ENCODE peak calls at places on chromosomes 5 and 9, in four cellular contexts. F, N, B and U are unnamed samples.

GRCh38 chr5:122141751-122142150 is 12.4 kb downstream of the ZNF474 start:
- DNase-seq in F (no peak), N (no peak), B (no peak), U (no peak)

GRCh38 chr5:107764976-107765684 is 94.4 kb upstream of the EFNA5 start:
- DNase-seq in F (no peak), N (no peak), B (no peak), U (no peak)

GRCh38 chr5:174723315-174723978 is 935 bp upstream of the MSX2 start:
- DNase-seq in F (no peak), N (no peak), B (no peak), U (no peak)

GRCh38 chr9:136531904-136532798 is 13.7 kb downstream of the NOTCH1 start:
- DNase-seq in F (no peak), N (no peak), B (no peak), U (no peak)

GRCh38 chr5:157570801-157571200 is 4.8 kb downstream of the ADAM19 start:
- DNase-seq in F (no peak), N (no peak), B (no peak), U (no peak)

GRCh38 chr9:91500509-91501011 is 76.9 kb upstream of the NFIL3 start:
- DNase-seq in F (peak), N (no peak), B (peak), U (peak)

GRCh38 chr9:98774746-98775145 is 21.6 kb downstream of the ANKS6 start:
- DNase-seq in F (no peak), N (no peak), B (no peak), U (no peak)

GRCh38 chr9:113988951-113989780 is 88.9 kb downstream of the AMBP start:
- DNase-seq in F (peak), N (peak), B (peak), U (no peak)

GRCh38 chr9:68530618-68531017 is 10.1 kb downstream of the TMEM252 start:
- DNase-seq in F (no peak), N (peak), B (peak), U (peak)

GRCh38 chr5:137453476-137454080 is 45.5 kb downstream of the SPOCK1 start:
- DNase-seq in F (peak), N (no peak), B (no peak), U (peak)

GRCh38 chr9:13786131-13786530 is 506.6 kb upstream of the MPDZ start:
- DNase-seq in F (peak), N (no peak), B (no peak), U (peak)

GRCh38 chr9:133700861-133701320 is 37.3 kb downstream of the SARDH start:
- DNase-seq in F (no peak), N (no peak), B (no peak), U (no peak)

GRCh38 chr9:125511780-125512179 is 195.2 kb downstream of the MAPKAP1 start:
- DNase-seq in F (no peak), N (no peak), B (no peak), U (no peak)

GRCh38 chr5:75335952-75336624 is 932 bp upstream of the HMGCR start:
- DNase-seq in F (peak), N (no peak), B (peak), U (peak)

GRCh38 chr9:134690301-134690751 is 48.7 kb downstream of the COL5A1 start:
- DNase-seq in F (no peak), N (no peak), B (no peak), U (no peak)

DNA sequence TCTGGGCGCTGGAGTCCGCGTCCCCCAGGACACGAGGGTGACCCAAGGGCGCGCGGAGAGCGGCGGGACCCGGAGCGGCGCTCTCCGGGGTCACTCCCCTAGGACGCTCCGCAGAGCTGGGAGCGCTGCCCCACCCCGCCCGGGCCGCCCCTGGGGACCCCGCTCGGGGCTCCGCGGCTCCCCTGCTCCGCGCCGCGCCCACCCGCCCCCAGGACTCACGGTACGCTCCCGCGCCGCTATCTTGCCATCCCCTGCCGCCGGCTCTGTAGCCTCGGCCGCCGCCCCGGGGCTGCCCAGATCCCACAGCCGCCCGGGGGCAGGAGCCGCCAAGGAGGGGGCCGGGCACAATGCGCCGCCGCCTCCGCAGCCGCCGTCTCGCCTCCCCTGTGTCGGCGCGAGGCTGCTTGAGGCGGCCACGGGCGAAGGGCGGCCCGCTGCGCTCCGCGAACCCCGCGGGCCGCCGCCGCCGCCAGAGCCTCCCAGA is 289 bp downstream of the LIFR start:
- DNase-seq in F (no peak), N (no peak), B (no peak), U (no peak)
- TF ChIP-seq CTCF in F (no peak), N (no peak), B (no peak), U (no peak)

GRCh38 chr9:129383415-129384088 is 205.5 kb upstream of the IER5L start:
- DNase-seq in F (peak), N (peak), B (peak), U (peak)
- TF ChIP-seq CTCF in F (no peak), N (no peak), B (no peak), U (no peak)

GRCh38 chr5:142979636-142980035 is 209.5 kb downstream of the ARHGAP26 start:
- DNase-seq in F (no peak), N (no peak), B (no peak), U (no peak)
- TF ChIP-seq CTCF in F (no peak), N (no peak), B (no peak), U (no peak)

DNA sequence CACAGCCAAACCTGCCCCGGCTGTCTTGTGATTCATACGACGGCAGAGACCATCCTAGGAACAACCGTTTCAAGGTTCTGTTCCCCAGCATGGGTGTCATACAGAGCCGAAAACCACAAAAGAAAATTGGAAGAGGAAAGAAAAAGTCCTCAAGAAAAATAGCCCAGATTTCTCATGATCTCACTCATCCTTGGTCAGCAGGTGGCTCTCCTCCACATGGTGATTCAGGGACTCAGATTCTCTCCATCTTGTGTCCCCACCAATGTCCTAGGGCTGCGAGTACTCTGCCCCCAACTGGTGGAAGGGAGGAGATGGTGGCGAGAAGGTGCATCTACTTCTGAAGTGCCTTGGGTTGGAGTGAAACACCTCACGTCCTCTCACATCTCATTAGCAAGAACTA is 25.6 kb downstream of the PDZD2 start:
- DNase-seq in F (no peak), N (no peak), B (no peak), U (peak)
- TF ChIP-seq CTCF in F (no peak), N (no peak), B (no peak), U (peak)